ENCODE peak calls at places on chromosomes 5 and 9, in nine cellular contexts. D is thyroid gland, R is choroid plexus epithelial cell, J is sigmoid colon, E is cardiac fibroblast, Y is HL-60, N is kidney epithelial cell, O is foreskin fibroblast, B is Calu3. W is an unnamed sample.

GRCh38 chr5:31770157-31770556 is 131.2 kb downstream of the PDZD2 start:
- DNase-seq in D (no peak), R (no peak), J (no peak), E (no peak), Y (no peak), N (no peak), O (no peak), B (no peak), W (no peak)

GRCh38 chr5:85096426-85096825 is 711.7 kb upstream of the EDIL3 start:
- DNase-seq in D (no peak), R (no peak), J (no peak), E (no peak), Y (no peak), N (no peak), O (no peak), B (no peak), W (no peak)

GRCh38 chr5:80231243-80231642 is 24.6 kb downstream of the SERINC5 start:
- DNase-seq in D (no peak), R (peak), J (no peak), E (peak), Y (no peak), N (peak), O (peak), B (peak), W (no peak)

GRCh38 chr5:44245936-44246335 is 143.3 kb downstream of the FGF10 start:
- DNase-seq in D (no peak), R (no peak), J (no peak), E (no peak), Y (no peak), N (no peak), O (no peak), B (no peak), W (no peak)

GRCh38 chr9:6538666-6539071 is 106.9 kb downstream of the GLDC start:
- DNase-seq in D (no peak), R (peak), J (no peak), E (peak), Y (no peak), N (no peak), O (peak), B (no peak), W (no peak)

GRCh38 chr9:125405938-125406811 is 144.5 kb downstream of the GAPVD1 start:
- DNase-seq in D (no peak), R (peak), J (no peak), E (peak), Y (no peak), N (no peak), O (no peak), B (peak), W (no peak)

GRCh38 chr5:150636391-150637244 is 3.8 kb upstream of the SYNPO start:
- DNase-seq in D (peak), R (peak), J (peak), E (peak), Y (no peak), N (no peak), O (peak), B (peak), W (no peak)

GRCh38 chr9:79809931-79810330 is 238.2 kb downstream of the TLE4 start:
- DNase-seq in D (no peak), R (peak), J (no peak), E (peak), Y (no peak), N (peak), O (peak), B (no peak), W (peak)

GRCh38 chr5:104016650-104017049 is 454.1 kb upstream of the NUDT12 start:
- DNase-seq in D (no peak), R (peak), J (no peak), E (no peak), Y (no peak), N (no peak), O (peak), B (no peak), W (no peak)

GRCh38 chr5:94433393-94434149 is 184.8 kb downstream of the KIAA0825 start:
- DNase-seq in D (no peak), R (peak), J (peak), E (peak), Y (peak), N (peak), O (peak), B (peak), W (peak)

GRCh38 chr9:134484479-134484878 is 157.1 kb upstream of the COL5A1 start:
- DNase-seq in D (no peak), R (no peak), J (peak), E (no peak), Y (no peak), N (no peak), O (no peak), B (no peak), W (no peak)

GRCh38 chr9:27880135-27880534 is 306.9 kb upstream of the C9orf72 start:
- DNase-seq in D (peak), R (no peak), J (no peak), E (no peak), Y (no peak), N (no peak), O (no peak), B (no peak), W (no peak)

GRCh38 chr5:171534009-171534895 is 114.8 kb downstream of the FGF18 start:
- DNase-seq in D (no peak), R (no peak), J (no peak), E (no peak), Y (no peak), N (no peak), O (no peak), B (no peak), W (no peak)

GRCh38 chr9:129783516-129784361 is 19.2 kb upstream of the TOR1B start:
- DNase-seq in D (peak), R (peak), J (peak), E (peak), Y (no peak), N (no peak), O (peak), B (peak), W (no peak)

GRCh38 chr9:90423661-90424193 is 218.9 kb downstream of the DIRAS2 start:
- DNase-seq in D (peak), R (peak), J (no peak), E (no peak), Y (no peak), N (no peak), O (no peak), B (no peak), W (no peak)

GRCh38 chr9:126420643-126421564 is 94.3 kb downstream of the MVB12B start:
- DNase-seq in D (peak), R (peak), J (no peak), E (no peak), Y (no peak), N (peak), O (peak), B (peak), W (no peak)

GRCh38 chr9:38154501-38155421 is 85.7 kb upstream of the SHB start:
- DNase-seq in D (no peak), R (no peak), J (peak), E (no peak), Y (no peak), N (no peak), O (no peak), B (no peak), W (no peak)

GRCh38 chr5:75412111-75412990 is 75.3 kb downstream of the HMGCR start:
- DNase-seq in D (no peak), R (peak), J (no peak), E (peak), Y (no peak), N (peak), O (no peak), B (no peak), W (no peak)

GRCh38 chr5:21919417-21920022 is 933.6 kb downstream of the CDH12 start:
- DNase-seq in D (no peak), R (peak), J (no peak), E (peak), Y (no peak), N (peak), O (no peak), B (peak), W (no peak)

GRCh38 chr9:129548571-129549135 is 72.2 kb downstream of the C9orf50 start:
- DNase-seq in D (no peak), R (no peak), J (peak), E (no peak), Y (no peak), N (no peak), O (no peak), B (no peak), W (no peak)

GRCh38 chr5:171897231-171897630 is 109.2 kb downstream of the FBXW11 start:
- DNase-seq in D (no peak), R (no peak), J (no peak), E (no peak), Y (no peak), N (no peak), O (no peak), B (no peak), W (no peak)

GRCh38 chr9:89226076-89226475 is 47.5 kb upstream of the SHC3 start:
- DNase-seq in D (no peak), R (peak), J (no peak), E (peak), Y (no peak), N (no peak), O (no peak), B (no peak), W (no peak)

GRCh38 chr9:9817176-9817575 is 795.6 kb downstream of the PTPRD start:
- DNase-seq in D (no peak), R (no peak), J (no peak), E (no peak), Y (no peak), N (no peak), O (no peak), B (no peak), W (no peak)

GRCh38 chr9:126671381-126671831 is 57.7 kb downstream of the LMX1B start:
- DNase-seq in D (no peak), R (peak), J (no peak), E (no peak), Y (no peak), N (no peak), O (no peak), B (no peak), W (no peak)

GRCh38 chr5:151413800-151414199 is 33.6 kb upstream of the SLC36A1 start:
- DNase-seq in D (no peak), R (no peak), J (no peak), E (no peak), Y (no peak), N (no peak), O (no peak), B (no peak), W (no peak)

GRCh38 chr5:124252094-124252750 is 494.2 kb downstream of the ZNF608 start:
- DNase-seq in D (no peak), R (peak), J (no peak), E (peak), Y (no peak), N (no peak), O (no peak), B (no peak), W (no peak)

GRCh38 chr5:172881691-172882370 is 47.8 kb downstream of the ERGIC1 start:
- DNase-seq in D (no peak), R (peak), J (no peak), E (peak), Y (no peak), N (peak), O (peak), B (peak), W (no peak)

GRCh38 chr5:127833999-127834953 is 131.1 kb downstream of the CCDC192 start:
- DNase-seq in D (no peak), R (no peak), J (no peak), E (peak), Y (no peak), N (no peak), O (peak), B (no peak), W (peak)

GRCh38 chr5:108251350-108251749 is 130.5 kb downstream of the FBXL17 start:
- DNase-seq in D (no peak), R (peak), J (no peak), E (peak), Y (no peak), N (no peak), O (no peak), B (peak), W (no peak)

GRCh38 chr5:131541071-131541470 is 94.0 kb downstream of the RAPGEF6 start:
- DNase-seq in D (no peak), R (no peak), J (no peak), E (no peak), Y (no peak), N (peak), O (no peak), B (no peak), W (no peak)

GRCh38 chr9:120587357-120587756 is 7.4 kb upstream of the CDK5RAP2 start:
- DNase-seq in D (no peak), R (no peak), J (no peak), E (no peak), Y (no peak), N (no peak), O (no peak), B (no peak), W (no peak)

GRCh38 chr9:118957585-118957984 is 411.6 kb downstream of the BRINP1 start:
- DNase-seq in D (no peak), R (no peak), J (no peak), E (no peak), Y (no peak), N (no peak), O (no peak), B (no peak), W (no peak)

GRCh38 chr5:167346461-167346860 is 945.0 kb upstream of the WWC1 start:
- DNase-seq in D (no peak), R (no peak), J (no peak), E (no peak), Y (no peak), N (no peak), O (no peak), B (no peak), W (no peak)

GRCh38 chr5:128844354-128844923 is 120.8 kb upstream of the SLC27A6 start:
- DNase-seq in D (no peak), R (peak), J (no peak), E (peak), Y (no peak), N (no peak), O (peak), B (no peak), W (no peak)

GRCh38 chr9:68472119-68472518 is 68.6 kb downstream of the TMEM252 start:
- DNase-seq in D (no peak), R (no peak), J (no peak), E (no peak), Y (no peak), N (no peak), O (no peak), B (no peak), W (no peak)

GRCh38 chr9:15277400-15278137 is 29.4 kb downstream of the TTC39B start:
- DNase-seq in D (no peak), R (peak), J (no peak), E (peak), Y (no peak), N (no peak), O (no peak), B (no peak), W (no peak)

GRCh38 chr5:43073597-43074546 is 33.8 kb upstream of the ANXA2R start:
- DNase-seq in D (no peak), R (peak), J (no peak), E (peak), Y (peak), N (no peak), O (no peak), B (peak), W (no peak)

GRCh38 chr9:22005083-22005699 is 3.9 kb downstream of the CDKN2B start:
- DNase-seq in D (no peak), R (peak), J (no peak), E (no peak), Y (no peak), N (no peak), O (peak), B (no peak), W (no peak)
- TF ChIP-seq CTCF in D (no peak), R (peak), J (no peak), E (no peak), Y (no peak), N (peak), O (peak), B (no peak), W (no peak)

DNA sequence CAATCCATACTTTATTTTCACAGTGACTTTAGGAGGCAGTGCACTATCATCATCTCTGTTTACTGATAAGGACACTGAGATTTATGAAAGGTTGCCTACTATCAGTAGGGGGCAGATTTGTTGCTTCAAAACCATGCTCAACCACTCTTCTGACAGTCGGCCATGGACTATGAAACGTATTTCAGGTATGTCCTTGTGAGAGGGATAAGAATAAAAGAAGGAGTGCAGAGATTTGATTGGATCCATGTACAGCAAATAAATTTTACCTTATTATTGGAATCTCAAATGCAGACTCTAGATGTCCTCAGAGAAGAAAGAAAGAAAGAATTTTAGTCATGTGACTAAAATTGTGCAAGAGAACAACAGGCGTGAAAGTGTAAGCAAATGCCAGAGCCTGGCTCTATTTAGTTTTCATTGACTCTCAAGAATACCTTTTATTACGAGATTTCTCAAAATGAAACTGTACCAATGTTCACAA is 296.6 kb upstream of the RASA1 start:
- DNase-seq in D (no peak), R (peak), J (no peak), E (peak), Y (no peak), N (no peak), O (peak), B (peak), W (no peak)
- TF ChIP-seq CTCF in D (no peak), R (peak), J (no peak), E (peak), Y (no peak), N (no peak), O (peak), B (no peak), W (peak)

GRCh38 chr5:61697811-61698587 is 365.9 kb downstream of the ZSWIM6 start:
- DNase-seq in D (no peak), R (no peak), J (no peak), E (no peak), Y (no peak), N (no peak), O (no peak), B (no peak), W (no peak)
- TF ChIP-seq CTCF in D (no peak), R (no peak), J (no peak), E (no peak), Y (no peak), N (no peak), O (no peak), B (no peak), W (no peak)

GRCh38 chr5:95847261-95847592 is 24.7 kb upstream of the GLRX start:
- DNase-seq in D (no peak), R (no peak), J (no peak), E (no peak), Y (no peak), N (no peak), O (no peak), B (no peak), W (no peak)
- TF ChIP-seq CTCF in D (no peak), R (no peak), J (no peak), E (no peak), Y (no peak), N (no peak), O (no peak), B (no peak), W (no peak)

GRCh38 chr5:163913548-163913947 is 408.1 kb downstream of the MAT2B start:
- DNase-seq in D (no peak), R (peak), J (no peak), E (peak), Y (no peak), N (no peak), O (no peak), B (no peak), W (no peak)
- TF ChIP-seq CTCF in D (no peak), R (peak), J (no peak), E (peak), Y (no peak), N (no peak), O (no peak), B (no peak), W (no peak)

GRCh38 chr5:54739371-54739770 is 221.8 kb downstream of the SNX18 start:
- DNase-seq in D (no peak), R (no peak), J (no peak), E (no peak), Y (no peak), N (no peak), O (no peak), B (no peak), W (no peak)

GRCh38 chr5:54736003-54736797 is 218.6 kb downstream of the SNX18 start:
- DNase-seq in D (no peak), R (no peak), J (no peak), E (no peak), Y (no peak), N (no peak), O (no peak), B (no peak), W (no peak)

GRCh38 chr5:54738973-54739367 is 221.4 kb downstream of the SNX18 start:
- DNase-seq in D (no peak), R (no peak), J (no peak), E (no peak), Y (no peak), N (no peak), O (no peak), B (no peak), W (no peak)

GRCh38 chr5:54740141-54740540 is 222.6 kb downstream of the SNX18 start:
- DNase-seq in D (no peak), R (no peak), J (no peak), E (no peak), Y (no peak), N (no peak), O (no peak), B (no peak), W (no peak)

DNA sequence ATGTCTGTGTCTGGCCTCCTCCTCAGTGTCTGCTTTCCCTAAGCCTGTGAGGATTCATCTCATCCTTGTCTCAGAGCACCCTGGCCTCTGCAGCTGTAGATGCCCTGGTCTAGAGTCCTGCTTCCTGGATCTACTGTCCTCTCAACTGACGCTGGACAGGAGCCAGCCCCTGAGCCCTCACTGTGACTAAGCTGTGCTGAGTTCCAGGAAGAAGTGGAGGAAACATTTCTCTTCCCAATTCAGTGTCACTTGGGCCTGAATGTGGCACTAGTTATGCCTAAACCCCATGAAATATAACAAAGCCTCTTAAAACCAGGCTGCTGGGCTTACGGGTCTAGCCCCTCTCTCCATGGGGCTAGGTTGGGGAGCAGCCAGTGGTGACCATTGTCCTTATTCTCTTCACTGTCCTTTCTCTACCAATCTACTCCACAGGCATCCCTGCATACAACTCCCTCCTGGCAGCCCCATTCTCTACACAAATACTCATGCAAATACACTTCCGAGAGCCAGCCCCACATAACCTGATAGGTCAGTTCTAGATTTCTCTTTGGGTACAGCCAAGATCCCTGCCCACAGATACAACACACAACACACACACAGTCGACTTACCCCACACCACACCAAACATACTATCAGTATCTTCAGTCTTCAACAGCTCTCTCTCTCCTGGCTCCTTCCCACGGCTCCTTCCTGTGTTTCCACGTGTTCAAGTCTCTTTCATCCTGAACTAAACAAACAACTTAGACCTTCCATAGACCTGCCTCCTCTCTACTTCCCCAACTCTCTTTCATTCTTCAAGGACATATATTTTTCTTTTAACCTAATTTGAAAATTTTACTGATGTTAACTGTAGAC is 220.8 kb downstream of the SNX18 start:
- DNase-seq in D (peak), R (peak), J (peak), E (peak), Y (no peak), N (no peak), O (peak), B (peak), W (no peak)
- TF ChIP-seq CTCF in D (no peak), R (no peak), J (no peak), E (no peak), Y (no peak), N (no peak), O (no peak), B (no peak), W (no peak)

W was measured in AG09319.